ENCODE peak calls at places on chromosomes 4 and X, in four cellular contexts. Q is cardiac muscle cell, F is ovary, B is pancreas. U is an unnamed sample.

GRCh38 chrX:106177106-106177981 is 9.2 kb downstream of the PWWP3B start:
- DNase-seq in Q (peak; percentile 93), F (peak; percentile 84), B (peak; percentile 30), U (no peak)

GRCh38 chrX:31832263-31832662 is 760.4 kb upstream of the FTHL17 start:
- DNase-seq in Q (no peak), F (no peak), B (no peak), U (no peak)

GRCh38 chrX:2497961-2498780 is 2.6 kb downstream of the DHRSX start:
- DNase-seq in Q (peak; percentile 5), F (peak; percentile 38), B (peak; percentile 66), U (no peak)

GRCh38 chr4:122930877-122931276 is 8.5 kb upstream of the NUDT6 start:
- DNase-seq in Q (peak; percentile 5), F (no peak), B (no peak), U (no peak)

GRCh38 chrX:24619647-24620046 is 27.5 kb downstream of the PCYT1B start:
- DNase-seq in Q (peak; percentile 74), F (peak; percentile 47), B (no peak), U (no peak)

GRCh38 chrX:141928432-141928831 is 24.7 kb downstream of the MAGEC1 start:
- DNase-seq in Q (no peak), F (no peak), B (no peak), U (no peak)

GRCh38 chr4:2041234-2042130 is 17.6 kb upstream of the NAT8L start:
- DNase-seq in Q (peak; percentile 83), F (peak; percentile 75), B (peak; percentile 79), U (peak; percentile 73)

GRCh38 chrX:55742649-55743048 is 25.1 kb downstream of the RRAGB start:
- DNase-seq in Q (no peak), F (no peak), B (no peak), U (no peak)

GRCh38 chr4:67134616-67135015 is 410.7 kb downstream of the CENPC start:
- DNase-seq in Q (no peak), F (no peak), B (no peak), U (no peak)

GRCh38 chr4:65917486-65917885 is 247.2 kb upstream of the EPHA5 start:
- DNase-seq in Q (no peak), F (no peak), B (no peak), U (no peak)

GRCh38 chr4:145937021-145937861 is 1.4 kb downstream of the ZNF827 start:
- DNase-seq in Q (peak; percentile 79), F (peak; percentile 80), B (peak; percentile 53), U (peak; percentile 37)

GRCh38 chrX:134172588-134173259 is 64.3 kb upstream of the CCDC160 start:
- DNase-seq in Q (peak; percentile 60), F (peak; percentile 42), B (peak; percentile 12), U (peak; percentile 16)

GRCh38 chr4:109912706-109913621 is at the start of gene EGF:
- DNase-seq in Q (peak; percentile 42), F (no peak), B (no peak), U (no peak)

GRCh38 chrX:48665991-48666390 is 17.6 kb upstream of the WAS start:
- DNase-seq in Q (no peak), F (no peak), B (no peak), U (no peak)

GRCh38 chr4:181578911-181579310 is 664.3 kb upstream of the TENM3 start:
- DNase-seq in Q (no peak), F (no peak), B (no peak), U (no peak)

GRCh38 chr4:77145806-77146425 is 11.1 kb upstream of the CCNG2 start:
- DNase-seq in Q (no peak), F (no peak), B (no peak), U (no peak)

GRCh38 chr4:118682928-118683327 is 2.3 kb upstream of the METTL14 start:
- DNase-seq in Q (peak; percentile 14), F (no peak), B (no peak), U (no peak)

DNA sequence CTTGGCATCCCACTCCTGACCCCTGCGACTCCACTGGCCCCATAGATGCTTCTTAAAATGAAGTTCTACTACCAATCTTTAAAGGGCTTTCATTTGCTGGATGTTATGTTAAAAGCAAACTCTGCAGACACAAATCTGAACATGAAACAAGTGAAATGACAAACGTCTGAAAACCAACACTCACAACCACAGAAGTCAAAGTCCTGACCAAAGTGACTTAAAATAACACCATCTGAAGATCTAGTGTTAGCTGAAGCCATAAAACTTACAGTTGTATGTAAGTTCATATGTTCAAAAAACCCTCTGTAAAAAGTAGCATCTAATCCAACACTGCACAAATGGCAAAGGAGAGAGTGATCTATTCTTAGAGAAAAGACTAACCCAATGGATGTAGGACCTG is 178.7 kb downstream of the SH3KBP1 start:
- DNase-seq in Q (no peak), F (no peak), B (no peak), U (no peak)
- H3K27ac ChIP-seq in Q (no peak overlapping the region), F (no peak overlapping the region), B (no peak overlapping the region), U (no peak overlapping the region)

DNA sequence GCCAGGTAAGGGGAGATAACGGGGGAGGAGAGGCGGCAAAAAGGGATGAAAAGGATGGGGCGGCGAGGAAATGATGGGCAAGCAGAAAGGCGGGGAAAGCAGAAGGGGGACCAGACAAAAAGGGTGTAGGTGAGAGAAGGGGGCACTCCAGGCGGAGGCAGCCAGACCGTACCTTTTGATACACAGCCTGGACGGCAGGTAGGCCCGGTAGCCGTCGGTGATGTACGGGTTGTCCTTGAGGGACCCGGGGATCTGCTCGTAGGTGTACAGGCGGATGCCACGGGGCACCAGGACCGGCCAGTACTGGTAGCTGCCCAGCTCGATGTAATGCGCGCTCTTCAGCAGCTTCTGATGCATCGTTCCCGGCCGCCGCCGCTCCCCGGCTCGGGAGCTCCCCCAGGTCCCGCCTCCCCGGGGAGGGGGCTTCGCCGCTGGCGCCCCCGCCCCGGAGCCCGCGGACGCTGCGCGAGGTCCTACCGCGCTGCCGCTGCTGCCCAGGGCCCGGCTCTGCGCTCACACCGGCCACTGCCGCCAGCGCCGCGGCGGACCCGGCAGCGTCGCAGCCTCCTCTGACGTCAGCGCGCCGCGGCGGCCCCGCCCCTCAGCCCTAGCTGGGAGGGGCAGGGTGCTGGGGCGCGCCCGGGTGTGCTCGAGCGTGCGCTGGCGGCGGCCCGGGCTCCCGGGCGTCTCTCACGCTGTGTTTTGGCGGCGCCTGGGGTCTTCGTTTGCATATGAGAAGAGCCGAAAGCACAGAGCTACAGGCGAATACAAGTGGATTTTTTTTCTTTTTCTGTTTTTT is at the start of gene PAQR3:
- DNase-seq in Q (peak; percentile 93), F (peak; percentile 90), B (peak; percentile 86), U (peak; percentile 83)
- H3K27ac ChIP-seq in Q (no peak within 1 kb of the TSS), F (peak within 1 kb of the TSS; percentile 5), B (peak within 1 kb of the TSS; percentile 42), U (peak within 1 kb of the TSS; percentile 79)

DNA sequence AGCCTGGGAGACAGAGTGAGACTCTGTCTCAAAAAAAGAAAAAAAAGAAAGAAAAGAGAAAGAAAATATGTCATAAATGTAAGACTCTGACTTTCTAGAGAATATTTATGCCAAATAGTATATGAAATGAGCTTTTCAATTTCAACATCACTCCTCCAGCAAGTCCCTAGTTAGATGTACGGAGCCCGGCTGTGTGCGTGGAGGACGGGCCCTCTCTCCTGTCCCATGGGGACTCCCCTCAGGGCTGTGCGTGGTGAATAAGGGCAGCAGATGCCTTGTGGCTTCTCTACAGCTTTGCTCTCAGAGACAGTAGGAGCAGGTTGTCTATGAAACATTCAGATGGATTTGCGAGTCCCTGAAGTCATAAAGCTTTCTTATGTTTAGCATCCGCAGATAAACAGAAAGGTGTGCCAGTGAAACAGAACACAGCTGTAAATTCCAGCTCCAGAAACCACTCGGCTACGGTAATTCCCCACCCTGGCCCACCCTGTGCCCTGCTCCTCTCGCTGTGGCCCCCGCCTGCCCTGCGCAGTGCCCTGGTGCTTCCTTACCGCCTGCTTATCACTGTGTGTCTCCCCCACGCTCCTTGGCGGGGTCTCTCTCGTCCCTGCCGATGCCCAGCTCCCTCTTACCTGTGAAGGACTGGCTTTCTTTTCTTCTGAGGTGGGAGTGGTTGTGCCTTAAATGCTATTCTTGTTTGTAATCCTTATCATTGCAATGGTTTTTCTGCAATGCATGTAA is 13.9 kb upstream of the HGFAC start:
- DNase-seq in Q (no peak), F (no peak), B (no peak), U (no peak)
- H3K27ac ChIP-seq in Q (no peak overlapping the region), F (no peak overlapping the region), B (no peak overlapping the region), U (no peak overlapping the region)

DNA sequence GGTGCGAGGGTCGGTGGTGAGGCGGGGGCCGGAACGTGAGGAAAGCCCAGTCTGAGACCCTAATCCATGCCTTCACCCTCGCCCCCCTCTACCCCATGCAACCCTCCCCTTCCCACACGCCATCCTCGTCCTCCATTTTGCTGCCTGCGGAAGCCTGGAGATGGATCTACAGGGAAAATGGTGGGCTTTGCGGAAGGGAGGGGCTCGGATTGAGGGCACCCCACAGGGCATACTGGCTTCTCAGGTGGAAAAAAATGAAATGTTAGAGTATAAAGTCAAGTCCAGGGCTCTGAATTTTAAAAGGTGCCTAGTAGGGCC is 819 bp downstream of the BEX4 start:
- DNase-seq in Q (no peak), F (no peak), B (no peak), U (no peak)
- H3K27ac ChIP-seq in Q (peak overlapping the region; percentile 99), F (peak overlapping the region; percentile 85), B (no peak overlapping the region), U (peak overlapping the region; percentile 47)

DNA sequence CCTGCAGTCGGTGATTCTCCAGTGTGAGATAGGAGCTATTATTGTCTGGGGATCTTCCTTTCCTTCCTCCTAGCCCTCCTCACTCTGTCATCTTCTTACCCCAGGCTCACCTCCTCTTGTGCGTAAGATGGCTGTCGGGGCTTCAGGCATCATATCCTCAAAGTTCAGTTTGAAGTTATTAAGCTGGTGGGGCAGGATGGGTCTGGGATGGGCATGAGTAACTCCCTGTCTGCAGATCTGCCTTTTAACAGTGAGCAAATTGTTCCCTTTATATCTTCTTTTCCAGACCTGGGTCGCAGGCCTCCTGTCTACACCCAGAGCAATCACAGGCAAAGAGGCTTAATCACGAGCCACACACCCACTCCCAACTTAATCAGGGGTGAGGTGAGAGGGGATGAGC is 900 bp upstream of the MTMR1 start:
- DNase-seq in Q (no peak), F (no peak), B (no peak), U (no peak)
- H3K27ac ChIP-seq in Q (no peak overlapping the region), F (peak overlapping the region; percentile 73), B (no peak overlapping the region), U (peak overlapping the region; percentile 78)

GRCh38 chr4:165328101-165328425 is 594 bp downstream of the MSMO1 start:
- DNase-seq in Q (no peak), F (no peak), B (no peak), U (no peak)

GRCh38 chr4:165330071-165330470 is 2.6 kb downstream of the MSMO1 start:
- DNase-seq in Q (no peak), F (no peak), B (no peak), U (no peak)

GRCh38 chr4:165327211-165328100 is at the start of gene MSMO1:
- DNase-seq in Q (peak; percentile 99), F (peak; percentile 99), B (peak; percentile 99), U (peak; percentile 98)

GRCh38 chr4:165326831-165327210 is 648 bp upstream of the MSMO1 start:
- DNase-seq in Q (peak; percentile 36), F (peak; percentile 58), B (peak; percentile 44), U (no peak)

GRCh38 chr4:165328708-165329107 is 1.2 kb downstream of the MSMO1 start:
- DNase-seq in Q (no peak), F (no peak), B (no peak), U (no peak)
- H3K27ac ChIP-seq in Q (peak overlapping the region; percentile 92), F (no peak overlapping the region), B (no peak overlapping the region), U (peak overlapping the region; percentile 86)

GRCh38 chrX:14875624-14876023 is 2.4 kb downstream of the MOSPD2 start:
- DNase-seq in Q (no peak), F (no peak), B (no peak), U (no peak)

GRCh38 chrX:14872851-14873675 is at the start of the genes FANCB and MOSPD2:
- DNase-seq in Q (peak; percentile 93), F (peak; percentile 95), B (peak; percentile 94), U (peak; percentile 94)

GRCh38 chrX:14872355-14872754 is 514 bp downstream of the FANCB start:
- DNase-seq in Q (no peak), F (no peak), B (no peak), U (no peak)

GRCh38 chrX:14871767-14872166 is 1.1 kb downstream of the FANCB start:
- DNase-seq in Q (no peak), F (no peak), B (no peak), U (no peak)

GRCh38 chrX:14873676-14874049 is 442 bp downstream of the MOSPD2 start:
- DNase-seq in Q (no peak), F (no peak), B (no peak), U (no peak)
- H3K27ac ChIP-seq in Q (peak overlapping the region; percentile 72), F (peak overlapping the region; percentile 75), B (no peak overlapping the region), U (peak overlapping the region; percentile 85)